ENCODE peak calls at places on chromosomes 11 and 22, in four cellular contexts. Z is brain microvascular endothelial cell, W is neural progenitor cell, M is fibroblast of lung. G is an unnamed sample.

GRCh38 chr22:36332623-36333331 is 55.0 kb downstream of the MYH9 start:
- DNase-seq in Z (peak), W (no peak), M (peak), G (peak)

GRCh38 chr11:68828957-68829356 is 12.8 kb downstream of the CPT1A start:
- DNase-seq in Z (no peak), W (no peak), M (no peak), G (no peak)

GRCh38 chr11:69449320-69450063 is 32.0 kb upstream of the LINC01488 start:
- DNase-seq in Z (peak), W (no peak), M (peak), G (peak)

GRCh38 chr11:1163911-1164735 is 6.4 kb downstream of the MUC5AC start:
- DNase-seq in Z (no peak), W (no peak), M (no peak), G (no peak)

GRCh38 chr22:49577168-49578060 is 250.3 kb downstream of the BRD1 start:
- DNase-seq in Z (no peak), W (no peak), M (no peak), G (no peak)

GRCh38 chr11:62555464-62556092 is 9.0 kb upstream of the AHNAK start:
- DNase-seq in Z (no peak), W (peak), M (peak), G (no peak)

GRCh38 chr11:71281901-71282300 is 29.5 kb upstream of the SHANK2 start:
- DNase-seq in Z (no peak), W (no peak), M (no peak), G (no peak)

GRCh38 chr11:126138636-126139540 is 72.6 kb downstream of the RPUSD4 start:
- DNase-seq in Z (no peak), W (no peak), M (no peak), G (no peak)

GRCh38 chr22:33570110-33570509 is 350.2 kb downstream of the LARGE1 start:
- DNase-seq in Z (no peak), W (no peak), M (no peak), G (no peak)

GRCh38 chr11:57368106-57368826 is 12.7 kb downstream of the PRG3 start:
- DNase-seq in Z (no peak), W (no peak), M (no peak), G (no peak)

GRCh38 chr11:114178656-114179055 is 117.5 kb upstream of the NNMT start:
- DNase-seq in Z (no peak), W (no peak), M (no peak), G (no peak)

GRCh38 chr11:42410251-42410956 is 901.4 kb upstream of the API5 start:
- DNase-seq in Z (peak), W (no peak), M (peak), G (no peak)
- H3K4me3 ChIP-seq in Z (no peak), W (no peak), M (no peak), G (no peak)

GRCh38 chr11:67044496-67044895 is 12.2 kb upstream of the RHOD start:
- DNase-seq in Z (no peak), W (no peak), M (peak), G (peak)

GRCh38 chr11:67043572-67044329 is 12.9 kb upstream of the RHOD start:
- DNase-seq in Z (no peak), W (no peak), M (peak), G (peak)

GRCh38 chr11:67041602-67042001 is 15.0 kb upstream of the RHOD start:
- DNase-seq in Z (no peak), W (no peak), M (no peak), G (no peak)

GRCh38 chr11:67048515-67048914 is 8.1 kb upstream of the RHOD start:
- DNase-seq in Z (no peak), W (no peak), M (no peak), G (no peak)

DNA sequence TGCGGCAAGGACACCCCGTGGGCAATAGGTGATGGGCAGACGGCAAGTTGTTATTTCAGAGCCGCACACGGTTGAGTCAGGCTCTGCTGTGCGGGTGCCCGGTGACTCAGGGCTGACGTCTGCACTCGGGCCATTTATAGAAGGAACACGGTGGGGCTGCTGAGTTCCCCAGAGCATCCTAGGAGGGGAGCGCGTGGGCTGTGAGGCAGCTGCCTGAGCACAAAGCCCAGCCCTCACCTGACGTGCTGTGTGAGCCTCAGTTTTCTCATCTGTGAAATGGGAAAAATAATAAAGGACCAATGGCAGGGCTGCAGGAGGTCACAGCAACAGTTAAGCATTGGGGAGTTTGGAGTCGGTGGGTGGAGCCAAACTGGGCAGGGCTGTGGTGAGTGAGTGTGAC is 11.3 kb upstream of the RHOD start:
- DNase-seq in Z (peak), W (no peak), M (peak), G (peak)
- TF ChIP-seq CTCF in Z (peak), W (no peak), M (no peak), G (peak)

DNA sequence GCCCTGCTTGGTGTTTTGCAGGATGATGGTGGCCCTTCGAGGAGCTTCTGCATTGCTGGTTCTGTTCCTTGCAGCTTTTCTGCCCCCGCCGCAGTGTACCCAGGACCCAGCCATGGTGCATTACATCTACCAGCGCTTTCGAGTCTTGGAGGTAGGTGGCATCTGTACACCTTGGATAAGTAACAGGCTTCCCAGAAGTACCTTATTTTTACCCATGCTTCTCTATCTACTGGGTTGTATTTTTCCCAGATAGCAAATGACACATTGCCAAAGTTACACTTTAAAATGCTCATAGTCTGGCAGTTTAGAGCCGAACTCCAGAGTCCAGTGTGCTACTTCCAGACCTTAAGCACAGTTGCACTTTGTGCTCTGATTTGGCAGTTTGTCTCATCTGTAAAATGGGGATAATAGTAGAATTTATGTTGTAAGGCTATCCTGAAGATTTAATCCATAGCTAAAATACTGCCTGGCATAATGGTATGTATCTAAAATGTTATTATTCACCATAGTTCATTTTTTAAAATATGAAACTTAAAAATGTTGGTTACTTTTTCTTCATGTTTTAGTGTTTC is 634 bp downstream of the OLFML1 start:
- DNase-seq in Z (no peak), W (no peak), M (no peak), G (no peak)
- H3K4me3 ChIP-seq in Z (no peak), W (no peak), M (peak), G (no peak)

GRCh38 chr22:23313791-23314567 is 133.7 kb downstream of the BCR start:
- DNase-seq in Z (no peak), W (no peak), M (no peak), G (no peak)

DNA sequence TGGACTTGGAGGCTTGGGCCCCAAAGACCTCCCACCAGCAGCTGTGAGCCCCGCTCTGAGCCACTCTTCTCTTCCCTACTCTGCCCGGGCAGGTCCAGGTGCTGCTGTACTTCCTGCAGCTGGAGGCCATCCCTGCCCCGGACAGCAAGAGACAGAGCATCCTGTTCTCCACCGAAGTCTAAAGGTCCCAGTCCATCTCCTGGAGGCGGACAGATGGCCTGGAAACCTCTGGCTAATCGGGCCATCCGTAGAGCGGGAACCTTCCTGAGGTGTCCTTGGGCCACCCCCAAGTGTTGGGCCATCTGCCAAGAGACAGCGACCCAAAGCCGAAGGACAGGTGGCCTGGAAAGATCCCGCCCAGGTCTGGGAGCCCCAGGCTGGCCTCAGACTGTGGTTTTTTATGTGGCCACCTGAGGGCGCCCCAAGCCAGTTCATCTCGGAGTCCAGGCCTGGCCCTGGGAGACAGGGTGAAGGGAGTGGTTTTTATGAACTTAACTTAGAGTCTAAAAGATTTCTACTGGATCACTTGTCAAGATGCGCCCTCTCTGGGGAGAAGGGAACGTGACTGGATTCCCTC is 135.1 kb downstream of the BCR start:
- DNase-seq in Z (peak), W (peak), M (peak), G (peak)
- TF ChIP-seq CTCF in Z (peak), W (peak), M (peak), G (peak)

G was measured in astrocyte of the spinal cord.